ENCODE peak calls at places on chromosomes 5 and 9, in seven cellular contexts. W is cardiac muscle cell, A is AG09309, K is fibroblast of pulmonary artery, P is IMR-90, U is spleen, D is Caco-2. I is an unnamed sample.

GRCh38 chr9:93585695-93586094 is 9.3 kb downstream of the PHF2 start:
- DNase-seq in W (no peak), A (no peak), K (no peak), P (no peak), U (no peak), D (no peak), I (no peak)

GRCh38 chr9:95462419-95463121 is 54.2 kb downstream of the PTCH1 start:
- DNase-seq in W (peak; percentile 96), A (peak; percentile 55), K (peak; percentile 87), P (peak; percentile 94), U (peak; percentile 89), D (peak; percentile 39), I (peak; percentile 90)

GRCh38 chr5:175746851-175747250 is 89.0 kb downstream of the HRH2 start:
- DNase-seq in W (peak; percentile 29), A (no peak), K (peak; percentile 19), P (peak; percentile 15), U (no peak), D (peak; percentile 8), I (no peak)

GRCh38 chr9:28024616-28025147 is 451.4 kb upstream of the C9orf72 start:
- DNase-seq in W (no peak), A (no peak), K (no peak), P (no peak), U (no peak), D (no peak), I (no peak)

GRCh38 chr5:38672059-38672791 is 115.8 kb upstream of the LIFR start:
- DNase-seq in W (peak; percentile 94), A (no peak), K (peak; percentile 90), P (peak; percentile 56), U (no peak), D (peak; percentile 73), I (peak; percentile 12)

GRCh38 chr9:128358861-128359260 is 12.3 kb upstream of the URM1 start:
- DNase-seq in W (no peak), A (no peak), K (no peak), P (no peak), U (no peak), D (no peak), I (peak; percentile 43)

GRCh38 chr9:95556521-95556920 is 39.8 kb upstream of the PTCH1 start:
- DNase-seq in W (no peak), A (no peak), K (no peak), P (no peak), U (no peak), D (no peak), I (no peak)

GRCh38 chr9:34484678-34485077 is 26.1 kb downstream of the DNAI1 start:
- DNase-seq in W (no peak), A (no peak), K (no peak), P (no peak), U (no peak), D (peak; percentile 79), I (no peak)

GRCh38 chr5:100731768-100732167 is 171.3 kb downstream of the ST8SIA4 start:
- DNase-seq in W (no peak), A (no peak), K (no peak), P (no peak), U (no peak), D (no peak), I (no peak)

GRCh38 chr9:8917978-8918739 is 1118.6 kb upstream of the DMAC1 start:
- DNase-seq in W (no peak), A (no peak), K (no peak), P (no peak), U (no peak), D (no peak), I (no peak)

GRCh38 chr9:118928723-118929122 is 440.5 kb downstream of the BRINP1 start:
- DNase-seq in W (no peak), A (no peak), K (no peak), P (no peak), U (no peak), D (no peak), I (no peak)

GRCh38 chr5:65100846-65101678 is 332.3 kb downstream of the CWC27 start:
- DNase-seq in W (peak; percentile 92), A (peak; percentile 64), K (peak; percentile 90), P (peak; percentile 86), U (no peak), D (peak; percentile 73), I (peak; percentile 80)

GRCh38 chr5:109689740-109690455 is at the start of gene MAN2A1:
- DNase-seq in W (peak; percentile 76), A (no peak), K (peak; percentile 71), P (peak; percentile 47), U (no peak), D (peak; percentile 82), I (peak; percentile 69)

GRCh38 chr5:96597441-96598020 is 64.6 kb upstream of the CAST start:
- DNase-seq in W (peak; percentile 20), A (no peak), K (peak; percentile 36), P (peak; percentile 77), U (no peak), D (no peak), I (peak; percentile 46)

GRCh38 chr5:157290981-157291711 is 25.2 kb downstream of the CYFIP2 start:
- DNase-seq in W (peak; percentile 31), A (no peak), K (no peak), P (no peak), U (no peak), D (peak; percentile 79), I (no peak)

GRCh38 chr5:140240987-140241706 is 61.8 kb downstream of the PFDN1 start:
- DNase-seq in W (peak; percentile 94), A (peak; percentile 67), K (peak; percentile 92), P (peak; percentile 92), U (no peak), D (no peak), I (peak; percentile 96)

DNA sequence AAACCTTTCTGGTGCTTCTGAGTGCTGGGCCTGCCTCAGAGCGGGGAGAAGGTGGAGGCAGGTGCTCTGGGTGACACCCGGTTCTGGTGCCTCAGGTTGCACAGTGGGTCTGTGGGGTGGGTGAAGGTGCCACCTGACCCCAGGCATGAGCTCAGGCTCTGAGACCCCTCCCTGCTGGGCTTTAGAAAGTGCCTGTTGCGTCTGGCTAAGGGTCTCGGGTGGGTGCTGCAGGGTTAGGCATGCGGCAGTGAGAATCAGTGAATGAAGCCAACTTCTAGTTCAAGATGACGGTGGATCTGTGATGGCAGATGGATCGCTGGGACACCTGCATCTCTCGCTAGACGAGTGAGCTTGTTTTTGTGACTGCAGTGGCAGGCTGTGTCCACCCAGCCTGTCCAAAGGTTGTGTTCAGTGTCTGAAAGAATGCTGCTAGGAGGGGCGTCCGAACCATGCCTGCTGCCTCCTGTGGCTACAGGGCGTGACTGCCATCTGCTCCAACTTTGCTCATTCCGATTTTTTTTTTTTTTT is 5.0 kb downstream of the SQSTM1 start:
- DNase-seq in W (no peak), A (no peak), K (no peak), P (no peak), U (no peak), D (peak; percentile 81), I (peak; percentile 47)
- TF ChIP-seq CTCF in W (no peak), A (no peak), K (no peak), P (no peak), U (no peak), D (peak; percentile 56), I (no peak)

GRCh38 chr5:766666-767431 is 17.7 kb downstream of the ZDHHC11B start:
- DNase-seq in W (no peak), A (no peak), K (no peak), P (no peak), U (peak; percentile 58), D (no peak), I (no peak)
- TF ChIP-seq CTCF in W (no peak), A (no peak), K (no peak), P (no peak), U (no peak), D (no peak), I (no peak)

GRCh38 chr5:113330533-113331200 is 104.1 kb downstream of the TSSK1B start:
- DNase-seq in W (peak; percentile 63), A (peak; percentile 25), K (peak; percentile 68), P (peak; percentile 60), U (no peak), D (peak; percentile 33), I (peak; percentile 69)
- TF ChIP-seq CTCF in W (peak; percentile 42), A (peak; percentile 27), K (peak; percentile 50), P (peak; percentile 51), U (peak; percentile 13), D (peak; percentile 49), I (peak; percentile 24)

DNA sequence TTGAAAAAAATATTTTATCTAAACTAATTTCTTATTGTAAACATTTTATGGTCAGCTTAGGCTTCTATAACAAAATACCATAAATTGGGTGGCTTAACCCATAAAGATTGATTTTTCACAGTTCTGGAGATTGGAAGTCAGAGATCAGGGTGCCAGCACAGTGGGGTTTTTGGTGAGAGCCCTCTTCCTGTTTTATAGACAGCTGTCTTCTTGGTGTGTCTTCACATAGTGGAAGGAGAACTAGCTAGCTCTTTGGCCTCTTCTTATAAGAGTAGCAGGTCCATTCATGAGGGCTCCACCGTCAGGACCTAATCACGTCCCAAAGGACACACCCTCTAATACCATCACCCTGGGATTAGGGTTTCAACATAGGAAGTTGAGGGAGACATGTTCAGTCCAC is 26.6 kb downstream of the OTULINL start:
- DNase-seq in W (no peak), A (no peak), K (no peak), P (no peak), U (no peak), D (no peak), I (no peak)
- TF ChIP-seq CTCF in W (no peak), A (no peak), K (no peak), P (no peak), U (no peak), D (no peak), I (no peak)

DNA sequence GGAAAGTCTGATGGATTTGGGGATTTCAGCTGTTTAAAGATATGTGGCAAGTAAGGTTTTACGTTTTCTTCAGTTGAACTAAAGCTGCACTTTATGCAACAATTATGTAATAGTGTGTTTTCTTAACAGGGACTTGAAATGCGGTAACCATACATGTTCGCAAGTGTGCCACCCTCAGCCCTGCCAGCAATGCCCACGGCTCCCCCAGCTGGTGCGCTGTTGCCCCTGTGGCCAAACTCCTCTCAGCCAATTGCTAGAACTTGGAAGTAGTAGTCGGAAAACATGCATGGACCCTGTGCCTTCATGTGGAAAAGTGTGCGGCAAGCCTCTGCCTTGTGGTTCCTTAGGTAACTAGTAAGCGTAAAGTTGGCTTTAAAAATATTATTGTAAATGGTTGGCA is 28.5 kb downstream of the NFX1 start:
- DNase-seq in W (no peak), A (no peak), K (no peak), P (no peak), U (peak; percentile 76), D (no peak), I (no peak)
- TF ChIP-seq CTCF in W (no peak), A (no peak), K (no peak), P (no peak), U (no peak), D (no peak), I (no peak)

DNA sequence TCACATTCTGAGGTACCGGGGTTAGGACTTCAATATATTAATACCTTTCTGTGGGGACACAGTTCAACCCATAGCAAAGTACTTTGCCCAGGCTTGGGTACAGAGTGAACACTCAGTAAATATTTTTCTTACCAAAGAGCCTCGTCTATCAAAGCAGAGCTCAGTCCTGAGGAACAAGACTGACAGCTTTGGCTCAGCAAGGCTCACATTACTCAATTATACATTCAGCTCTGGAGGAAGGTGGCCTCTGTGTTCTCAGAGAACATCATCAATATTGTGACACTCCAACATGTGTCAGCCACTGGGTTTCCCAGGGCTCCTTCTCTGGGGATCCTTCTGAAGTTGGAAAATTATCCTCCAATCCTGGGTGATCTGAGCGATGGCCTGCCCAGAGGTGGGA is 186.4 kb downstream of the NMUR2 start:
- DNase-seq in W (no peak), A (no peak), K (no peak), P (no peak), U (no peak), D (peak; percentile 46), I (no peak)
- TF ChIP-seq CTCF in W (no peak), A (no peak), K (no peak), P (no peak), U (no peak), D (no peak), I (no peak)

GRCh38 chr5:63175850-63176249 is 597.2 kb downstream of the LRRC70 start:
- DNase-seq in W (no peak), A (no peak), K (no peak), P (no peak), U (no peak), D (no peak), I (no peak)
- TF ChIP-seq CTCF in W (no peak), A (no peak), K (no peak), P (no peak), U (no peak), D (no peak), I (no peak)

I was measured in foreskin fibroblast.